ENCODE peak calls at places on chromosomes 6 and 20, in ten cellular contexts. Z, N, O, E, L, D, J, R, I and Q are unnamed samples.

GRCh38 chr6:45554596-45554995 is 176.9 kb upstream of the SUPT3H start:
- DNase-seq in E (no peak), I (peak; percentile 38), N (no peak), R (no peak), L (no peak), Z (no peak), D (no peak), J (no peak), O (no peak), Q (no peak)

GRCh38 chr20:50277460-50278376 is 87.1 kb downstream of the CEBPB start:
- DNase-seq in R (no peak), Z (no peak), D (no peak), I (no peak), E (no peak), L (no peak), J (no peak), O (no peak), N (no peak), Q (no peak)

GRCh38 chr6:27672113-27672799 is 199.4 kb upstream of the ZNF184 start:
- DNase-seq in L (peak; percentile 88), R (no peak), Z (peak; percentile 81), J (peak; percentile 29), E (no peak), O (peak; percentile 74), D (no peak), I (peak; percentile 88), N (peak; percentile 73), Q (peak; percentile 90)

GRCh38 chr20:23043376-23043775 is 6.1 kb downstream of the THBD start:
- DNase-seq in D (no peak), O (no peak), J (no peak), Z (no peak), L (no peak), I (no peak), R (no peak), E (no peak), N (no peak), Q (no peak)

GRCh38 chr20:57425150-57426013 is 34.2 kb downstream of the RBM38 start:
- DNase-seq in Z (no peak), J (no peak), I (no peak), E (no peak), D (no peak), L (no peak), O (no peak), R (no peak), N (no peak), Q (no peak)

GRCh38 chr20:56870271-56870670 is 241.2 kb downstream of the TFAP2C start:
- DNase-seq in N (no peak), O (no peak), J (no peak), D (no peak), E (no peak), R (no peak), I (no peak), L (no peak), Z (no peak), Q (no peak)

GRCh38 chr6:119495230-119495683 is 145.7 kb upstream of the MAN1A1 start:
- DNase-seq in Z (no peak), O (no peak), I (peak; percentile 7), N (no peak), E (no peak), D (no peak), R (no peak), J (no peak), L (no peak), Q (no peak)

GRCh38 chr6:70119218-70119835 is 183.6 kb downstream of the COL9A1 start:
- DNase-seq in R (no peak), N (no peak), J (no peak), Z (no peak), D (no peak), E (no peak), I (no peak), L (no peak), O (no peak), Q (no peak)

GRCh38 chr6:155418017-155418749 is 37.5 kb downstream of the NOX3 start:
- DNase-seq in L (peak; percentile 81), J (peak; percentile 49), N (peak; percentile 85), E (no peak), D (no peak), R (peak; percentile 22), Z (peak; percentile 1), O (peak; percentile 41), I (peak; percentile 83), Q (peak; percentile 81)

GRCh38 chr20:57087102-57087501 is 179.3 kb downstream of the BMP7 start:
- DNase-seq in O (no peak), Z (no peak), L (peak; percentile 13), E (no peak), N (no peak), D (no peak), J (no peak), R (no peak), I (no peak), Q (no peak)

GRCh38 chr6:140897804-140898573 is 1234.7 kb upstream of the GJE1 start:
- DNase-seq in N (no peak), I (peak; percentile 56), O (no peak), D (no peak), R (no peak), Z (peak; percentile 56), J (no peak), E (no peak), L (no peak), Q (no peak)

GRCh38 chr20:24699321-24700165 is 230.1 kb downstream of the SYNDIG1 start:
- DNase-seq in E (peak; percentile 60), R (no peak), O (no peak), N (no peak), L (no peak), I (no peak), J (no peak), Z (no peak), D (no peak), Q (no peak)

GRCh38 chr6:107216197-107216933 is 101.0 kb upstream of the BEND3 start:
- DNase-seq in N (no peak), D (no peak), R (no peak), O (no peak), I (no peak), E (no peak), Z (no peak), J (no peak), L (no peak), Q (no peak)

GRCh38 chr6:156359912-156360311 is 417.3 kb upstream of the ARID1B start:
- DNase-seq in O (peak; percentile 32), R (no peak), N (no peak), I (no peak), J (no peak), D (no peak), E (no peak), Z (no peak), L (no peak), Q (no peak)

GRCh38 chr6:157436200-157436943 is 55.4 kb downstream of the ZDHHC14 start:
- DNase-seq in E (no peak), Z (no peak), O (no peak), L (no peak), J (no peak), D (no peak), N (no peak), R (no peak), I (no peak), Q (no peak)

GRCh38 chr20:51871943-51872342 is 69.6 kb upstream of the SALL4 start:
- DNase-seq in D (peak; percentile 24), Z (no peak), E (no peak), O (no peak), N (no peak), R (no peak), L (no peak), J (no peak), I (peak; percentile 48), Q (no peak)

GRCh38 chr6:30171677-30172471 is 8.5 kb downstream of the TRIM15 start:
- DNase-seq in J (no peak), L (peak; percentile 17), I (no peak), D (no peak), O (no peak), E (no peak), R (no peak), N (peak; percentile 23), Z (no peak), Q (peak; percentile 35)

GRCh38 chr6:98946877-98947410 is 802 bp downstream of the FBXL4 start:
- DNase-seq in N (peak; percentile 25), J (peak; percentile 1), D (no peak), R (peak; percentile 44), Z (no peak), E (no peak), L (peak; percentile 88), O (no peak), I (peak; percentile 22), Q (peak; percentile 49)

GRCh38 chr6:7264041-7264440 is 49.0 kb downstream of the SSR1 start:
- DNase-seq in O (no peak), J (no peak), I (no peak), Z (no peak), N (no peak), R (no peak), D (no peak), L (no peak), E (peak; percentile 83), Q (no peak)

GRCh38 chr6:111604259-111605099 is 1.2 kb downstream of the TRAF3IP2 start:
- DNase-seq in L (no peak), I (peak; percentile 84), E (no peak), R (peak; percentile 62), N (peak; percentile 84), Z (no peak), O (no peak), J (no peak), D (peak; percentile 72), Q (peak; percentile 83)